ENCODE peak calls at places on chromosome 6, in six cellular contexts. Q is Panc1; E is CD4-positive, CD25-positive, alpha-beta regulatory T cell; W is iPS DF 6.9; I is psoas muscle; U is heart right ventricle. J is an unnamed sample.

GRCh38 chr6:90428514-90428913 is 131.9 kb upstream of the BACH2 start:
- DNase-seq in Q (no peak), E (no peak), W (no peak), U (no peak), I (no peak), J (no peak)

GRCh38 chr6:169890049-169890448 is 138.6 kb downstream of the ERMARD start:
- DNase-seq in W (no peak), I (no peak), U (no peak), Q (no peak), E (no peak), J (no peak)

GRCh38 chr6:2733736-2734480 is 16.8 kb downstream of the MYLK4 start:
- DNase-seq in Q (no peak), E (no peak), I (peak; percentile 41), U (peak; percentile 62), W (no peak), J (no peak)

GRCh38 chr6:74873911-74874310 is 331.9 kb downstream of the COL12A1 start:
- DNase-seq in I (no peak), Q (no peak), E (no peak), W (no peak), U (no peak), J (no peak)

GRCh38 chr6:73349311-73349710 is 4.8 kb downstream of the DPPA5 start:
- DNase-seq in I (no peak), E (no peak), Q (no peak), U (no peak), W (peak; percentile 85), J (no peak)

GRCh38 chr6:139373154-139373927 is 1.1 kb downstream of the CITED2 start:
- DNase-seq in E (peak; percentile 79), Q (no peak), U (peak; percentile 71), W (no peak), I (peak; percentile 72), J (peak; percentile 77)

GRCh38 chr6:142155895-142156757 is 9.1 kb downstream of the VTA1 start:
- DNase-seq in E (peak; percentile 32), I (no peak), W (peak; percentile 37), Q (no peak), U (no peak), J (no peak)

GRCh38 chr6:84836366-84836765 is 72.0 kb upstream of the TBX18 start:
- DNase-seq in I (no peak), Q (no peak), U (no peak), W (no peak), E (no peak), J (no peak)

GRCh38 chr6:74431873-74432272 is 735.9 kb downstream of the CD109 start:
- DNase-seq in I (no peak), U (no peak), E (no peak), Q (no peak), W (no peak), J (no peak)

GRCh38 chr6:89351632-89352328 is 742 bp downstream of the UBE2J1 start:
- DNase-seq in E (no peak), I (no peak), U (no peak), W (no peak), Q (no peak), J (no peak)

GRCh38 chr6:158095671-158096070 is 72.4 kb downstream of the SERAC1 start:
- DNase-seq in I (no peak), U (no peak), E (no peak), Q (no peak), W (no peak), J (no peak)

GRCh38 chr6:138517635-138518034 is 18.3 kb upstream of the NHSL1 start:
- DNase-seq in I (no peak), U (no peak), E (peak; percentile 63), W (peak; percentile 60), Q (no peak), J (no peak)

GRCh38 chr6:30557683-30557981 is 537 bp downstream of the PRR3 start:
- DNase-seq in W (no peak), U (no peak), I (no peak), E (no peak), Q (no peak), J (no peak)

GRCh38 chr6:124958759-124959354 is 3.4 kb upstream of the RNF217 start:
- DNase-seq in W (no peak), Q (no peak), U (no peak), E (no peak), I (no peak), J (no peak)

GRCh38 chr6:110188791-110189190 is 8.6 kb downstream of the CDC40 start:
- DNase-seq in E (no peak), U (no peak), W (no peak), Q (no peak), I (no peak), J (no peak)

GRCh38 chr6:11011787-11012234 is 32.3 kb downstream of the ELOVL2 start:
- DNase-seq in W (no peak), I (no peak), E (no peak), Q (peak; percentile 55), U (no peak), J (no peak)

GRCh38 chr6:148598690-148599089 is 148.1 kb upstream of the UST start:
- DNase-seq in W (no peak), I (no peak), Q (no peak), E (no peak), U (no peak), J (no peak)
- H3K27ac ChIP-seq in W (no peak overlapping the region), I (no peak overlapping the region), Q (no peak overlapping the region), E (no peak overlapping the region), U (no peak overlapping the region), J (no peak overlapping the region)

DNA sequence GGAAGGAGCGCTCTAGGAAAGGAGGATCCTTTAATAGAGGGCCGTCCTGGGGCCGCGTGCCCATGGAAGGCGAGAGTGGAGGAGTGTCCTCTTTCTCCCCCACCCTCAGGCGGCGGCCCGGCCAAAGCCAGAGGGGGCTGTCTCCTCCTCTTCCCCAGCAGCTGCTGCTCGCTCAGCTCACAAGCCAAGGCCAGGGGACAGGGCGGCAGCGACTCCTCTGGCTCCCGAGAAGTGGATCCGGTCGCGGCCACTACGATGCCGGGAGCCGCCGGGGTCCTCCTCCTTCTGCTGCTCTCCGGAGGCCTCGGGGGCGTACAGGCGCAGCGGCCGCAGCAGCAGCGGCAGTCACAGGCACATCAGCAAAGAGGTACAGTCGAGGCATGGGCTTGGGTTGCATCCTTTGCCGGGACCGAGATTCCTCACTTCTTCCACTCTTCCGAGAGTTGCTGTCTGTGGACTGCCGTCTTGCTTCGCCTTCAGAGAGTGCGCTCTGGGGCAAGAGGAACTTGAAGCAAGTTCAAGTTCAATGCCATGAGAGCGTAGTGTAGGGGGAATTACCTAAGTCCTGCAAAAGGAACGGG is at the start of gene LAMA2:
- DNase-seq in Q (no peak), W (no peak), E (no peak), I (peak; percentile 88), U (peak; percentile 88), J (peak; percentile 81)
- H3K27ac ChIP-seq in Q (no peak within 1 kb of the TSS), W (no peak within 1 kb of the TSS), E (no peak within 1 kb of the TSS), I (peak within 1 kb of the TSS; percentile 76), U (peak within 1 kb of the TSS; percentile 82), J (peak within 1 kb of the TSS; percentile 71)

GRCh38 chr6:35492664-35493284 is 4.1 kb downstream of the TEAD3 start:
- DNase-seq in E (no peak), W (no peak), I (no peak), Q (no peak), U (no peak), J (no peak)
- H3K27ac ChIP-seq in E (no peak overlapping the region), W (no peak overlapping the region), I (peak overlapping the region; percentile 74), Q (no peak overlapping the region), U (no peak overlapping the region), J (no peak overlapping the region)

DNA sequence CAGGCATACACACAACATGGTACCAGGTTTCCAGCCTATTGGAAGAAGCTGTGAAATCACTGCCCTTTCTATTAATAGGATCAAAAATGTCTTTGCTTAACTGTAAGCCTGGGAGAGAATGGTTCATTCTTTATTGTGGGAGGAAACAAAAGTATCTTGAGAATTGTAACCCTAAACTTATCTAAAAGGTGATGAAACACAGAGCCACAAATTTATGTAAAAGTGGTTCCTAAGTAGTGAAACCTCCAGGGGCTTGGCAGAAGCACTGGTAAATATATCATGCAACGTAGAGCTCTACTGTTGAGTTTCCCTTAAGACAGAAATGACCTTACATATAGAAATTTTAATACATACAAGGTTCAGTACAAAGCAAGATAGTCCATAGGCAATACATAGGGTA is 17.2 kb upstream of the NOX3 start:
- DNase-seq in I (no peak), E (no peak), U (no peak), Q (no peak), W (no peak), J (no peak)
- H3K27ac ChIP-seq in I (no peak overlapping the region), E (no peak overlapping the region), U (no peak overlapping the region), Q (no peak overlapping the region), W (no peak overlapping the region), J (no peak overlapping the region)

GRCh38 chr6:108884211-108885059 is 36.2 kb downstream of the ARMC2 start:
- DNase-seq in I (no peak), Q (no peak), U (no peak), W (no peak), E (no peak), J (no peak)

GRCh38 chr6:108888052-108888451 is 39.8 kb downstream of the ARMC2 start:
- DNase-seq in I (no peak), E (no peak), W (no peak), U (no peak), Q (no peak), J (no peak)

GRCh38 chr6:108883172-108883571 is 35.0 kb downstream of the ARMC2 start:
- DNase-seq in I (no peak), Q (no peak), W (no peak), E (no peak), U (no peak), J (no peak)

GRCh38 chr6:108888745-108889144 is 40.5 kb downstream of the ARMC2 start:
- DNase-seq in Q (no peak), W (no peak), E (no peak), U (no peak), I (no peak), J (no peak)
- H3K27ac ChIP-seq in Q (no peak overlapping the region), W (no peak overlapping the region), E (no peak overlapping the region), U (no peak overlapping the region), I (no peak overlapping the region), J (no peak overlapping the region)

GRCh38 chr6:108630050-108630714 is 69.5 kb downstream of the FOXO3 start:
- DNase-seq in E (peak; percentile 19), U (no peak), I (no peak), W (no peak), Q (no peak), J (no peak)

GRCh38 chr6:108622601-108623335 is 62.1 kb downstream of the FOXO3 start:
- DNase-seq in E (no peak), U (no peak), I (peak; percentile 60), W (no peak), Q (no peak), J (peak; percentile 38)

GRCh38 chr6:108627692-108628565 is 67.2 kb downstream of the FOXO3 start:
- DNase-seq in W (no peak), Q (no peak), U (no peak), E (no peak), I (no peak), J (no peak)

GRCh38 chr6:108623995-108624394 is 63.3 kb downstream of the FOXO3 start:
- DNase-seq in U (no peak), E (no peak), W (no peak), I (no peak), Q (no peak), J (no peak)

GRCh38 chr6:108626777-108627176 is 66.1 kb downstream of the FOXO3 start:
- DNase-seq in E (no peak), U (no peak), I (no peak), Q (no peak), W (no peak), J (no peak)
- H3K27ac ChIP-seq in E (no peak overlapping the region), U (no peak overlapping the region), I (peak overlapping the region; percentile 36), Q (no peak overlapping the region), W (no peak overlapping the region), J (no peak overlapping the region)

GRCh38 chr6:134593442-134593841 is 275.5 kb upstream of the SGK1 start:
- DNase-seq in U (no peak), W (no peak), Q (no peak), I (no peak), E (no peak), J (no peak)
- H3K27ac ChIP-seq in U (no peak overlapping the region), W (no peak overlapping the region), Q (no peak overlapping the region), I (no peak overlapping the region), E (no peak overlapping the region), J (peak overlapping the region; percentile 63)